ENCODE peak calls at places on chromosomes 3 and 15, in five cellular contexts. One of them, this sample, is unnamed.

GRCh38 chr15:66459818-66460615 is 37.5 kb downstream of the SNAPC5 start:
- DNase-seq in endothelial cell: no peak
- DNase-seq in heart right ventricle: no peak
- DNase-seq in AG04449: no peak
- DNase-seq in ovary: no peak
- DNase-seq in this sample: no peak

GRCh38 chr15:34795267-34796081 is at the start of gene ACTC1:
- DNase-seq in endothelial cell: peak; percentile 66
- DNase-seq in heart right ventricle: peak; percentile 71
- DNase-seq in AG04449: no peak
- DNase-seq in ovary: peak; percentile 37
- DNase-seq in this sample: no peak

GRCh38 chr15:32873292-32874114 is 155.7 kb downstream of the GREM1 start:
- DNase-seq in endothelial cell: no peak
- DNase-seq in heart right ventricle: no peak
- DNase-seq in AG04449: no peak
- DNase-seq in ovary: no peak
- DNase-seq in this sample: no peak

GRCh38 chr15:62403164-62403809 is 238.2 kb upstream of the C2CD4B start:
- DNase-seq in endothelial cell: no peak
- DNase-seq in heart right ventricle: no peak
- DNase-seq in AG04449: no peak
- DNase-seq in ovary: no peak
- DNase-seq in this sample: no peak

GRCh38 chr3:185693985-185694675 is 108.0 kb downstream of the SENP2 start:
- DNase-seq in endothelial cell: no peak
- DNase-seq in heart right ventricle: no peak
- DNase-seq in AG04449: no peak
- DNase-seq in ovary: no peak
- DNase-seq in this sample: no peak

GRCh38 chr3:169744332-169745054 is 20.4 kb downstream of the TERC start:
- DNase-seq in endothelial cell: no peak
- DNase-seq in heart right ventricle: no peak
- DNase-seq in AG04449: no peak
- DNase-seq in ovary: no peak
- DNase-seq in this sample: no peak

GRCh38 chr3:167198949-167199348 is 181.1 kb downstream of the ZBBX start:
- DNase-seq in endothelial cell: no peak
- DNase-seq in heart right ventricle: no peak
- DNase-seq in AG04449: no peak
- DNase-seq in ovary: no peak
- DNase-seq in this sample: peak; percentile 15

GRCh38 chr15:63240136-63240535 is 37.3 kb upstream of the APH1B start:
- DNase-seq in endothelial cell: no peak
- DNase-seq in heart right ventricle: no peak
- DNase-seq in AG04449: no peak
- DNase-seq in ovary: no peak
- DNase-seq in this sample: no peak

GRCh38 chr15:44188810-44189209 is 6.3 kb downstream of the FRMD5 start:
- DNase-seq in endothelial cell: no peak
- DNase-seq in heart right ventricle: no peak
- DNase-seq in AG04449: no peak
- DNase-seq in ovary: no peak
- DNase-seq in this sample: no peak

GRCh38 chr3:65642903-65643302 is 395.8 kb downstream of the MAGI1 start:
- DNase-seq in endothelial cell: no peak
- DNase-seq in heart right ventricle: no peak
- DNase-seq in AG04449: no peak
- DNase-seq in ovary: no peak
- DNase-seq in this sample: no peak

GRCh38 chr3:24181256-24181655 is 236.2 kb downstream of the NR1D2 start:
- DNase-seq in endothelial cell: no peak
- DNase-seq in heart right ventricle: no peak
- DNase-seq in AG04449: no peak
- DNase-seq in ovary: no peak
- DNase-seq in this sample: no peak

GRCh38 chr15:70121656-70122297 is 24.1 kb upstream of the TLE3 start:
- DNase-seq in endothelial cell: no peak
- DNase-seq in heart right ventricle: peak; percentile 48
- DNase-seq in AG04449: no peak
- DNase-seq in ovary: peak; percentile 80
- DNase-seq in this sample: no peak

GRCh38 chr3:134211797-134212196 is 38.9 kb downstream of the RYK start:
- DNase-seq in endothelial cell: peak; percentile 53
- DNase-seq in heart right ventricle: peak; percentile 26
- DNase-seq in AG04449: no peak
- DNase-seq in ovary: no peak
- DNase-seq in this sample: no peak

GRCh38 chr3:28576590-28577220 is 228.1 kb upstream of the AZI2 start:
- DNase-seq in endothelial cell: peak; percentile 6
- DNase-seq in heart right ventricle: no peak
- DNase-seq in AG04449: no peak
- DNase-seq in ovary: no peak
- DNase-seq in this sample: no peak

GRCh38 chr3:117407317-117407716 is 697.7 kb downstream of the TUSC7 start:
- DNase-seq in endothelial cell: peak; percentile 13
- DNase-seq in heart right ventricle: no peak
- DNase-seq in AG04449: no peak
- DNase-seq in ovary: no peak
- DNase-seq in this sample: no peak

GRCh38 chr3:188211476-188211875 is 57.5 kb downstream of the LPP start:
- DNase-seq in endothelial cell: no peak
- DNase-seq in heart right ventricle: no peak
- DNase-seq in AG04449: no peak
- DNase-seq in ovary: no peak
- DNase-seq in this sample: peak; percentile 70

GRCh38 chr3:184506579-184506978 is 55.0 kb upstream of the EPHB3 start:
- DNase-seq in endothelial cell: no peak
- DNase-seq in heart right ventricle: no peak
- DNase-seq in AG04449: no peak
- DNase-seq in ovary: no peak
- DNase-seq in this sample: no peak

GRCh38 chr3:186993940-186994670 is 63.8 kb downstream of the ST6GAL1 start:
- DNase-seq in endothelial cell: no peak
- DNase-seq in heart right ventricle: no peak
- DNase-seq in AG04449: no peak
- DNase-seq in ovary: no peak
- DNase-seq in this sample: no peak

GRCh38 chr3:132843851-132844565 is 121.8 kb upstream of the NPHP3 start:
- DNase-seq in endothelial cell: no peak
- DNase-seq in heart right ventricle: no peak
- DNase-seq in AG04449: no peak
- DNase-seq in ovary: no peak
- DNase-seq in this sample: no peak

GRCh38 chr3:84965141-84965540 is 6.4 kb downstream of the CADM2 start:
- DNase-seq in endothelial cell: peak; percentile 59
- DNase-seq in heart right ventricle: no peak
- DNase-seq in AG04449: no peak
- DNase-seq in ovary: no peak
- DNase-seq in this sample: no peak

GRCh38 chr3:109132801-109133473 is 3.6 kb upstream of the C3orf85 start:
- DNase-seq in endothelial cell: no peak
- DNase-seq in heart right ventricle: no peak
- DNase-seq in AG04449: no peak
- DNase-seq in ovary: no peak
- DNase-seq in this sample: no peak

GRCh38 chr3:113631573-113631972 is 64.9 kb downstream of the USF3 start:
- DNase-seq in endothelial cell: no peak
- DNase-seq in heart right ventricle: no peak
- DNase-seq in AG04449: no peak
- DNase-seq in ovary: no peak
- DNase-seq in this sample: no peak

GRCh38 chr3:184155644-184156521 is 706 bp downstream of the DVL3 start:
- DNase-seq in endothelial cell: no peak
- DNase-seq in heart right ventricle: peak; percentile 51
- DNase-seq in AG04449: no peak
- DNase-seq in ovary: no peak
- DNase-seq in this sample: no peak

GRCh38 chr3:52396011-52396906 is 48.6 kb downstream of the SEMA3G start:
- DNase-seq in endothelial cell: no peak
- DNase-seq in heart right ventricle: no peak
- DNase-seq in AG04449: no peak
- DNase-seq in ovary: peak; percentile 34
- DNase-seq in this sample: no peak

GRCh38 chr15:87032291-87032690 is 952.6 kb downstream of the AGBL1 start:
- DNase-seq in endothelial cell: no peak
- DNase-seq in heart right ventricle: no peak
- DNase-seq in AG04449: no peak
- DNase-seq in ovary: no peak
- DNase-seq in this sample: no peak

GRCh38 chr15:87038404-87038803 is 958.7 kb downstream of the AGBL1 start:
- DNase-seq in endothelial cell: peak; percentile 7
- DNase-seq in heart right ventricle: no peak
- DNase-seq in AG04449: no peak
- DNase-seq in ovary: no peak
- DNase-seq in this sample: no peak

GRCh38 chr15:87031545-87032230 is 952.0 kb downstream of the AGBL1 start:
- DNase-seq in endothelial cell: no peak
- DNase-seq in heart right ventricle: no peak
- DNase-seq in AG04449: no peak
- DNase-seq in ovary: no peak
- DNase-seq in this sample: no peak

GRCh38 chr15:87034886-87035285 is 955.2 kb downstream of the AGBL1 start:
- DNase-seq in endothelial cell: no peak
- DNase-seq in heart right ventricle: no peak
- DNase-seq in AG04449: no peak
- DNase-seq in ovary: no peak
- DNase-seq in this sample: no peak

DNA sequence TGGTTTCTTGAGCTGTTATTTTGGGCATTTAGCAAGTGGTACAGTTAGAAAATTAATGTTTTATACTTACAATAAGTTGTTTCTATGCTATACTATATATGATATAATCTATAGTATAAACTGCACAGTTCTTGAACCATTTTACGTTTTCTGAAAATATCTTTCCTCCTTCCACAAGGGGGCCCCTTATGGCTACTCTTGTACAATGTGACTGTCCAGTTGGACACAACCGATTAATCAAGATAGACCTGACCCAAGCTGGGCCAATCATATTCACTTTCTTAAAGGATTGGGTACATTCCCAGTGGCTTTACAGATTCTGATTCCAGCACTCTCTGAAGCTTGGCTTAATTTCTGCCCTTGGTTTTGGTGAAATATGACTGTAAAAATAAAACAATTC is 953.4 kb downstream of the AGBL1 start:
- DNase-seq in endothelial cell: no peak
- DNase-seq in heart right ventricle: no peak
- DNase-seq in AG04449: no peak
- DNase-seq in ovary: no peak
- DNase-seq in this sample: no peak
- TF ChIP-seq CTCF in endothelial cell: peak; percentile 43
- TF ChIP-seq CTCF in heart right ventricle: peak; percentile 24
- TF ChIP-seq CTCF in AG04449: no peak
- TF ChIP-seq CTCF in ovary: no peak
- TF ChIP-seq CTCF in this sample: peak; percentile 19

GRCh38 chr15:45263854-45264253 is 11.8 kb downstream of the SLC28A2 start:
- DNase-seq in endothelial cell: no peak
- DNase-seq in heart right ventricle: no peak
- DNase-seq in AG04449: no peak
- DNase-seq in ovary: no peak
- DNase-seq in this sample: no peak

GRCh38 chr15:45262906-45263456 is 10.9 kb downstream of the SLC28A2 start:
- DNase-seq in endothelial cell: no peak
- DNase-seq in heart right ventricle: no peak
- DNase-seq in AG04449: no peak
- DNase-seq in ovary: no peak
- DNase-seq in this sample: no peak

GRCh38 chr15:45265506-45265905 is 13.5 kb downstream of the SLC28A2 start:
- DNase-seq in endothelial cell: no peak
- DNase-seq in heart right ventricle: no peak
- DNase-seq in AG04449: no peak
- DNase-seq in ovary: no peak
- DNase-seq in this sample: peak; percentile 56

DNA sequence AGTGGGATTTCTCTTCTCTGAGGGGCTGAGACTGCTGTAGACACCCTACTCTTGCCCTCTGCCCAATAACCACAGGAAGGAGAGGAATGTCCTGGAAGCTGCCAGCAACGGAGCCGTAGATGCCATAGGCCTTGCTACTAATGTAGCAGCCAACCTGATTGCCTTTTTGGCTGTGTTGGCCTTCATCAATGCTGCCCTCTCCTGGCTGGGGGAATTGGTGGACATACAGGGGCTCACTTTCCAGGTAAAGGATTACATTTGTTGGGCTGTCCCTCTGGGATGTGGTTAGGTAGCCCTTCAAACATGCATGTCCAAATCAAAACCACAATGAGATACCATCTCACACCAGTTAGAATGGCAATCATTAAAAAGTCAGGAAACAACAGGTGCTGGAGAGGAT is 16.1 kb downstream of the SLC28A2 start:
- DNase-seq in endothelial cell: no peak
- DNase-seq in heart right ventricle: no peak
- DNase-seq in AG04449: no peak
- DNase-seq in ovary: no peak
- DNase-seq in this sample: no peak
- TF ChIP-seq CTCF in endothelial cell: no peak
- TF ChIP-seq CTCF in heart right ventricle: no peak
- TF ChIP-seq CTCF in AG04449: peak; percentile 6
- TF ChIP-seq CTCF in ovary: no peak
- TF ChIP-seq CTCF in this sample: peak; percentile 36

GRCh38 chr3:64575211-64575844 is 112.5 kb downstream of the ADAMTS9 start:
- DNase-seq in endothelial cell: peak; percentile 21
- DNase-seq in heart right ventricle: no peak
- DNase-seq in AG04449: no peak
- DNase-seq in ovary: no peak
- DNase-seq in this sample: no peak
- TF ChIP-seq CTCF in endothelial cell: peak; percentile 75
- TF ChIP-seq CTCF in heart right ventricle: peak; percentile 42
- TF ChIP-seq CTCF in AG04449: peak; percentile 48
- TF ChIP-seq CTCF in ovary: peak; percentile 19
- TF ChIP-seq CTCF in this sample: peak; percentile 68

DNA sequence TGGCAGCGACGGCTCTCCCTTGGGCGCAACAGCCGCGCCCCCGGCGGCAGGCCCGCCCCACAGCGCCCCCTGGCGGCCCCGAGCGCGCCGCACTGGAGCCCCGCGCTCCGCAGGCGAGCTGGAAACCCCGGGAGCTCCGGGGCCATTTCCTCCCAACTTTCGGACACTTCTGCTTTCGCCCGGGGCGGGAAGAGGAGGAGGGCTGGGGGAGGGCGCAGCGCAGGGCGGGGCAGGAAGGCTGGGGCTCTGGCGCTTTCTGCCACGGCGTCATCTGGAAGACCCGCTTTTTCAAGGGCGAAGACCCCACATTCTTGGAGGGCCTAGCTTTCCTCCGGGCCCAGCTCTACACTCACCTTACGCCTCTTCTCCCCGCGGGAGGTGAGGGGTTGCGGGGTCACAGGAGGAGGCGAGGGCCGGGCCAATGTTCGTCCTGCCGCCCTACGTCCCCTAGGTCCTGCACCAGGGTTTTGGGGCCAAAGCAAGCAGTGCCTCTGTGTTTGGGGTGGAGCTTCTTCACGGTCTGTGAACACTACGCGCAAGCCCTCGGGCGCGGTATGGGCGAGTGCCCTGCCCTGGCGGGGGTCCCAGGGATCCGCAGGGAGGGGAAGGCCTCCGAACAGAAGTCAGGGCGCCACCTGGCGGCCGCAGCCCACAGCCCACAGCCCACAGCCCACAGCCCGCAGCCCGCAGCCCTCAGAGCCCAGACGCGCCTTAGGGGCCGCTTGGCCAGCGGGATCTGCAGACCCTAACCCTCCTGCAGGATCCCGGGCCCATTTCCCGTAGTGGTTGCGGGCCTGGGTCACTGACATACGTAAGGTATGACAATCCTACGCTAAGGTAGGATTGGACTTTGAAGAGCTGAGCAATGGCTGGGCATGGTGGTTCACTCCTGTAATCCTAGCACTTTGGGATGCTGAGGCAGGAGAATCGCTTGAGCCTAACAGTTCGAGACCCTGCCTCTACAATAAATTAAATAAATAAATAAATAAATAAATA is 31.1 kb downstream of the FOXL2 start:
- DNase-seq in endothelial cell: peak; percentile 98
- DNase-seq in heart right ventricle: peak; percentile 96
- DNase-seq in AG04449: no peak
- DNase-seq in ovary: peak; percentile 98
- DNase-seq in this sample: peak; percentile 32
- TF ChIP-seq CTCF in endothelial cell: peak; percentile 97
- TF ChIP-seq CTCF in heart right ventricle: peak; percentile 94
- TF ChIP-seq CTCF in AG04449: peak; percentile 89
- TF ChIP-seq CTCF in ovary: peak; percentile 95
- TF ChIP-seq CTCF in this sample: peak; percentile 81